ENCODE peak calls at places on chromosomes 7 and 10, in ten cellular contexts. K is heart right ventricle, M is cardiac muscle cell, E is choroid plexus epithelial cell, V is tibial nerve, Q is AG04449, A is SIG-M5, O is left ventricle myocardium superior, J is AG20443, F is skeletal muscle cell. U is an unnamed sample.

GRCh38 chr7:143434660-143435059 is 8.6 kb upstream of the TAS2R60 start:
- DNase-seq in K (peak; percentile 50), M (no peak), E (no peak), V (peak; percentile 35), Q (no peak), A (no peak), O (peak; percentile 60), J (peak; percentile 83), F (no peak), U (peak; percentile 96)

GRCh38 chr10:50299948-50300669 is 48.8 kb upstream of the ASAH2 start:
- DNase-seq in K (no peak), M (no peak), E (no peak), V (no peak), Q (no peak), A (no peak), O (no peak), J (no peak), F (no peak), U (no peak)

GRCh38 chr7:45657136-45657889 is 83.1 kb downstream of the ADCY1 start:
- DNase-seq in K (no peak), M (no peak), E (no peak), V (no peak), Q (no peak), A (no peak), O (no peak), J (no peak), F (no peak), U (peak; percentile 8)

GRCh38 chr7:127189885-127190284 is 62.9 kb downstream of the GRM8 start:
- DNase-seq in K (peak; percentile 18), M (peak; percentile 60), E (no peak), V (no peak), Q (no peak), A (no peak), O (peak; percentile 27), J (no peak), F (no peak), U (no peak)

GRCh38 chr10:17650416-17650815 is 6.5 kb downstream of the STAM start:
- DNase-seq in K (no peak), M (no peak), E (no peak), V (no peak), Q (no peak), A (no peak), O (no peak), J (no peak), F (no peak), U (no peak)

GRCh38 chr7:100119075-100119700 is at the start of the genes CNPY4 and TAF6:
- DNase-seq in K (peak; percentile 96), M (peak; percentile 96), E (peak; percentile 98), V (peak; percentile 91), Q (peak; percentile 72), A (peak; percentile 57), O (peak; percentile 97), J (peak; percentile 100), F (peak; percentile 78), U (peak; percentile 95)

GRCh38 chr10:120460776-120461175 is 3.7 kb downstream of the PLPP4 start:
- DNase-seq in K (no peak), M (no peak), E (peak; percentile 96), V (no peak), Q (peak; percentile 76), A (no peak), O (no peak), J (peak; percentile 85), F (peak; percentile 68), U (no peak)

GRCh38 chr7:36390199-36391090 is 783 bp downstream of the ANLN start:
- DNase-seq in K (peak; percentile 20), M (peak; percentile 87), E (peak; percentile 87), V (no peak), Q (no peak), A (no peak), O (peak; percentile 64), J (peak; percentile 92), F (peak; percentile 71), U (peak; percentile 56)

GRCh38 chr7:69871213-69871885 is 273.1 kb downstream of the AUTS2 start:
- DNase-seq in K (no peak), M (no peak), E (peak; percentile 52), V (no peak), Q (peak; percentile 55), A (no peak), O (no peak), J (peak; percentile 73), F (peak; percentile 69), U (no peak)

GRCh38 chr7:37433166-37433565 is 15.5 kb downstream of the ELMO1 start:
- DNase-seq in K (no peak), M (peak; percentile 40), E (no peak), V (no peak), Q (no peak), A (no peak), O (no peak), J (no peak), F (no peak), U (peak; percentile 57)

GRCh38 chr10:17872191-17873091 is 63.3 kb downstream of the MRC1 start:
- DNase-seq in K (no peak), M (no peak), E (peak; percentile 63), V (no peak), Q (no peak), A (no peak), O (no peak), J (peak; percentile 14), F (no peak), U (no peak)

GRCh38 chr10:84172435-84173356 is 905 bp upstream of the GPR15LG start:
- DNase-seq in K (no peak), M (no peak), E (no peak), V (no peak), Q (no peak), A (no peak), O (no peak), J (no peak), F (no peak), U (peak; percentile 76)

GRCh38 chr7:86904949-86905834 is 154.3 kb downstream of the ELAPOR2 start:
- DNase-seq in K (no peak), M (no peak), E (peak; percentile 56), V (peak; percentile 22), Q (no peak), A (no peak), O (no peak), J (peak; percentile 47), F (no peak), U (no peak)

GRCh38 chr10:88963318-88963717 is 10.7 kb upstream of the ACTA2 start:
- DNase-seq in K (no peak), M (no peak), E (no peak), V (no peak), Q (no peak), A (no peak), O (no peak), J (no peak), F (no peak), U (no peak)

GRCh38 chr10:104085801-104086400 is at the start of gene COL17A1:
- DNase-seq in K (no peak), M (no peak), E (no peak), V (no peak), Q (no peak), A (no peak), O (no peak), J (no peak), F (no peak), U (no peak)

GRCh38 chr10:24249829-24250415 is 41.0 kb downstream of the KIAA1217 start:
- DNase-seq in K (no peak), M (no peak), E (peak; percentile 51), V (peak; percentile 10), Q (no peak), A (no peak), O (no peak), J (no peak), F (peak; percentile 19), U (no peak)

GRCh38 chr10:87816163-87816841 is 1.7 kb downstream of the ATAD1 start:
- DNase-seq in K (no peak), M (no peak), E (no peak), V (no peak), Q (no peak), A (no peak), O (no peak), J (no peak), F (no peak), U (no peak)

GRCh38 chr10:65622608-65623007 is 1303.2 kb upstream of the LRRTM3 start:
- DNase-seq in K (no peak), M (no peak), E (no peak), V (no peak), Q (no peak), A (no peak), O (no peak), J (no peak), F (no peak), U (no peak)

GRCh38 chr7:49112222-49112621 is 187.9 kb downstream of the CDC14C start:
- DNase-seq in K (peak; percentile 25), M (peak; percentile 53), E (no peak), V (no peak), Q (no peak), A (no peak), O (peak; percentile 39), J (no peak), F (no peak), U (no peak)